ENCODE peak calls at places on chromosomes 6 and 20, in six cellular contexts. One of them, this sample, is unnamed.

GRCh38 chr6:45736134-45736533 is 279.5 kb downstream of the CLIC5 start:
- DNase-seq in heart left ventricle: no peak
- DNase-seq in NCI-H146: no peak
- DNase-seq in cerebellar cortex: no peak
- DNase-seq in AG20443: no peak
- DNase-seq in ELR: no peak
- DNase-seq in this sample: no peak

GRCh38 chr20:37797669-37798175 is 103.9 kb downstream of the CTNNBL1 start:
- DNase-seq in ELR: no peak
- DNase-seq in heart left ventricle: no peak
- DNase-seq in cerebellar cortex: no peak
- DNase-seq in NCI-H146: no peak
- DNase-seq in AG20443: no peak
- DNase-seq in this sample: no peak

GRCh38 chr6:89782222-89782621 is 37.4 kb downstream of the MDN1 start:
- DNase-seq in AG20443: no peak
- DNase-seq in heart left ventricle: no peak
- DNase-seq in cerebellar cortex: no peak
- DNase-seq in ELR: no peak
- DNase-seq in NCI-H146: no peak
- DNase-seq in this sample: no peak

GRCh38 chr20:59459586-59459985 is 144.8 kb upstream of the PHACTR3 start:
- DNase-seq in NCI-H146: no peak
- DNase-seq in AG20443: no peak
- DNase-seq in cerebellar cortex: no peak
- DNase-seq in ELR: no peak
- DNase-seq in heart left ventricle: no peak
- DNase-seq in this sample: no peak

GRCh38 chr20:36272547-36273220 is 33.5 kb upstream of the DLGAP4 start:
- DNase-seq in ELR: no peak
- DNase-seq in cerebellar cortex: no peak
- DNase-seq in AG20443: no peak
- DNase-seq in NCI-H146: no peak
- DNase-seq in heart left ventricle: no peak
- DNase-seq in this sample: no peak

GRCh38 chr6:169530762-169531143 is 171.1 kb downstream of the WDR27 start:
- DNase-seq in ELR: no peak
- DNase-seq in AG20443: no peak
- DNase-seq in cerebellar cortex: no peak
- DNase-seq in heart left ventricle: no peak
- DNase-seq in NCI-H146: no peak
- DNase-seq in this sample: no peak

GRCh38 chr20:51678041-51678697 is 90.0 kb downstream of the ATP9A start:
- DNase-seq in cerebellar cortex: peak; percentile 95
- DNase-seq in heart left ventricle: no peak
- DNase-seq in AG20443: peak; percentile 49
- DNase-seq in ELR: no peak
- DNase-seq in NCI-H146: no peak
- DNase-seq in this sample: no peak

GRCh38 chr6:159065091-159065490 is 20.3 kb upstream of the TAGAP start:
- DNase-seq in heart left ventricle: no peak
- DNase-seq in ELR: no peak
- DNase-seq in AG20443: no peak
- DNase-seq in cerebellar cortex: no peak
- DNase-seq in NCI-H146: no peak
- DNase-seq in this sample: no peak

GRCh38 chr6:16419636-16420331 is 181.4 kb downstream of the GMPR start:
- DNase-seq in AG20443: no peak
- DNase-seq in cerebellar cortex: no peak
- DNase-seq in heart left ventricle: no peak
- DNase-seq in ELR: no peak
- DNase-seq in NCI-H146: no peak
- DNase-seq in this sample: no peak

This sample was measured in 8988T.